ENCODE peak calls at places on chromosome 6, in eight cellular contexts. P is Peyer's patch; A is breast epithelium; V is right lobe of liver; B is CD4-positive, alpha-beta memory T cell; H is psoas muscle; T is mammary epithelial cell; K is brain microvascular endothelial cell. W is an unnamed sample. For H3K36me3 and H3K27me3, the result is how much of the 10 kb centered on the place peaks cover.

GRCh38 chr6:161226005-161226964 is 47.6 kb downstream of the AGPAT4 start:
- DNase-seq in P (no peak), A (no peak), V (no peak), B (peak), H (no peak), T (no peak), K (no peak), W (no peak)

GRCh38 chr6:62393608-62394007 is 107.6 kb upstream of the KHDRBS2 start:
- DNase-seq in P (no peak), A (no peak), V (no peak), B (no peak), H (no peak), T (no peak), K (no peak), W (no peak)

GRCh38 chr6:25661129-25661779 is 9.2 kb downstream of the SCGN start:
- DNase-seq in P (no peak), A (no peak), V (no peak), B (no peak), H (no peak), T (no peak), K (no peak), W (no peak)

GRCh38 chr6:52512199-52512598 is 64.7 kb downstream of the TRAM2 start:
- DNase-seq in P (no peak), A (no peak), V (no peak), B (no peak), H (peak), T (peak), K (peak), W (no peak)

GRCh38 chr6:34982424-34982852 is 93.4 kb downstream of the ANKS1A start:
- DNase-seq in P (no peak), A (no peak), V (peak), B (no peak), H (no peak), T (no peak), K (peak), W (peak)

GRCh38 chr6:2712102-2712501 is 38.6 kb downstream of the MYLK4 start:
- DNase-seq in P (no peak), A (no peak), V (no peak), B (no peak), H (peak), T (no peak), K (no peak), W (no peak)

GRCh38 chr6:159044899-159045727 is at the start of gene TAGAP:
- DNase-seq in P (peak), A (no peak), V (peak), B (peak), H (peak), T (no peak), K (peak), W (peak)

GRCh38 chr6:77457720-77458349 is 5.5 kb downstream of the HTR1B start:
- DNase-seq in P (peak), A (no peak), V (no peak), B (no peak), H (peak), T (peak), K (peak), W (peak)

GRCh38 chr6:112485813-112486212 is 138.7 kb downstream of the RFPL4B start:
- DNase-seq in P (no peak), A (no peak), V (no peak), B (no peak), H (no peak), T (no peak), K (peak), W (no peak)

GRCh38 chr6:67210450-67210849 is 1424.6 kb upstream of the ADGRB3 start:
- DNase-seq in P (no peak), A (no peak), V (no peak), B (no peak), H (no peak), T (no peak), K (peak), W (no peak)

DNA sequence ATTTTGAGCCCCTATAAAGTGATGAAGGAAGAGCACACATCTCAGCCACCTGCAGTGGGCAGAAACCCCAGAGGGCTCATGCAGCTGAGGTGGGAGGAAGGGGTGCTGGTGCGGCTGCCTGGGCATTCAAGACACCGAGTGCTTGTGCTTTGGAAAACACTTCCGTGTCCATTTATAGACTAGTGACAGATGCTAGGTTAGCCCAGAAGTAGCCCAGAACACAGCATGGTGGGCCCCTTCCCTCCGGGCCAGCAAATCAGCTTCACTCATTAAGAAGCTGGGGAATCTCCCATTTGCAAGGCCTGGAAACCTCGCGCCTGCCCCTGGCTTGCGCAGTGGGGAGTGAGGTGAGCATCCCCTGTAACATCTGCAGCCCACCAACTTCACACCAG is 12.9 kb downstream of the BEND3 start:
- DNase-seq in P (no peak), A (no peak), V (no peak), B (no peak), H (no peak), T (no peak), K (no peak), W (no peak)
- H3K4me3 ChIP-seq in P (no peak), A (no peak), V (no peak), B (no peak), H (no peak), T (no peak), K (no peak), W (no peak)

DNA sequence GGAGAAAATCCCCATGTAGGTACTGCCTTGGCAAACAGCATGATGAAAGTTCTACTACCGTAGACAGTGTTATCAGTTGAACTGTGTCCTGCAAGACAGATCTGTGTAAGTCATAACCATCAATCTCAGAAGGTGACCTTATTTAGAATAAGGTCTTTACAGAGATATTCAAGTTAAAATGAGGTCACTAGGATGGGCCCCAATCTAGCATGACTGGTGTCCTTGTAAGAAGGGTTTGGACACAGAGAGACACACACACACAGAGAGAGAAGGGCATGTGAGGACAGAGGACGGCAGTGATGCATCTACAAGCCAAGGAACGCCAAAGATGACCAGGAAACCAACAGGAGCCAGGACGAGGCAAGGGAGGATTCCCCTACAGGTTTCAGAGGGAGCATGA is 8.8 kb downstream of the TXNDC5 start:
- DNase-seq in P (no peak), A (no peak), V (no peak), B (no peak), H (no peak), T (no peak), K (no peak), W (no peak)
- H3K36me3 ChIP-seq in P (half or more), A (under half), V (under half), B (under half), H (half or more), T (under half), K (half or more), W (under half)

DNA sequence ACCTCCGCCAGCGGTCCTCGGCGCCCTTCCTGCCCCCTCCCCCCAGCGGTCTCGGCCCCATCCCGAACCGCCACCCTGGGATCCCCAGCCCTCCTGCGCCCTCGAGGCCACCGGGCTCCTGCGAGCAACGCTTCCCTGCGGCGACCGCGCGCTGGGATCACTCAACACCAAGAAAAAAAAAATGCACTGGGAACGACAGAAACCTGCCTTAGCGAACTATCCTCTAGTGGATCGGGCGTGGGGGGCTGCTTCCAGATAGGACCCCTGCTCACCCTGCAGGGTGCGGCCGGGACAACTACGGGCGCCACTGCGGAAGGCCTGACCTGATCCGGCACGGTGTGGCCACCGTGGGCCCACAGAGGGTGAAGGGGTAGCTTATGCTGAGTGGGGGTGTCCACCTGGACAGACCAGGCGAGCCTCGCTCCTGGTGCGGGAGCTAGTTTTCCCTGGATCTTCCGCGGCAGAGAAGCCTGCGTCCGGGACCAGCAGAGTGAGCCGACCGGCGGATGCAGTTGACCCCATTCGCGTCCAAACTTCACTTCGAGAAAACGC is 38.0 kb downstream of the NCR2 start:
- DNase-seq in P (no peak), A (no peak), V (no peak), B (no peak), H (no peak), T (no peak), K (no peak), W (no peak)
- H3K27me3 ChIP-seq in P (under half), A (under half), V (under half), B (half or more), H (under half), T (under half), K (half or more), W (under half)

GRCh38 chr6:134637847-134638438 is 312.0 kb downstream of the ALDH8A1 start:
- DNase-seq in P (no peak), A (no peak), V (no peak), B (no peak), H (no peak), T (no peak), K (no peak), W (no peak)

GRCh38 chr6:134642217-134642616 is 307.7 kb downstream of the ALDH8A1 start:
- DNase-seq in P (no peak), A (no peak), V (no peak), B (no peak), H (no peak), T (peak), K (no peak), W (no peak)

GRCh38 chr6:134642819-134643218 is 307.1 kb downstream of the ALDH8A1 start:
- DNase-seq in P (no peak), A (no peak), V (no peak), B (no peak), H (no peak), T (no peak), K (no peak), W (peak)

GRCh38 chr6:134640975-134641429 is 308.9 kb downstream of the ALDH8A1 start:
- DNase-seq in P (peak), A (peak), V (peak), B (peak), H (peak), T (peak), K (peak), W (peak)

DNA sequence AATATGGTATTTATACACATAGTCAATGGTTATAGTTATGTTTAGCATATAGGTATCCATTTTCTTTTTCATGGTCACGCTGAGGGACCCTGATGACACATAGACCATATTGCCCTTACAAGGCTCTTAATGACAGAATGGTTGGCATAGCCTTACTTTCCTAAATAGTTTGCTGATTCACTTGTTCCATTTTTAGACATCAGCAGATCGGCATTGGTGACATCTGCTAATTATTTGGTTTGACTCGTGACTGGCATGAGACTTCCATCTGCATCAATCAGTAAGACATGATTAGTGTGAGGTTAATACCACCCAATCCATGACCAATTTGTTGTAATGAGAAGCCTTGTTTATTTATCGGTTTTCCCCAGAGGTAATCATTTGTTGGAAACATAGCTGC is 309.7 kb downstream of the ALDH8A1 start:
- DNase-seq in P (no peak), A (no peak), V (no peak), B (no peak), H (no peak), T (no peak), K (no peak), W (no peak)
- H3K4me3 ChIP-seq in P (no peak), A (no peak), V (no peak), B (no peak), H (no peak), T (no peak), K (no peak), W (no peak)

GRCh38 chr6:16146028-16146427 is 17.1 kb downstream of the MYLIP start:
- DNase-seq in P (no peak), A (no peak), V (no peak), B (no peak), H (peak), T (peak), K (no peak), W (no peak)
- H3K36me3 ChIP-seq in P (half or more), A (under half), V (under half), B (half or more), H (half or more), T (under half), K (under half), W (under half)

GRCh38 chr6:7541175-7542064 is at the start of gene DSP:
- DNase-seq in P (no peak), A (peak), V (peak), B (peak), H (peak), T (peak), K (peak), W (peak)
- H3K27me3 ChIP-seq in P (under half), A (under half), V (under half), B (under half), H (under half), T (under half), K (under half), W (under half)

GRCh38 chr6:32149932-32150920 is 1.5 kb downstream of the PRRT1 start:
- DNase-seq in P (no peak), A (no peak), V (no peak), B (no peak), H (no peak), T (no peak), K (no peak), W (no peak)
- H3K4me3 ChIP-seq in P (peak), A (no peak), V (no peak), B (no peak), H (no peak), T (no peak), K (no peak), W (no peak)